ENCODE peak calls at places on chromosomes 5 and 9, in four cellular contexts. S is ELR; L is stimulated activated CD4-positive, alpha-beta T cell treated with anti-CD3 and anti-CD28 coated beads, TNF-alpha, amount 100 ng/mL, for 24 hours; G is lung microvascular endothelial cell. Z is an unnamed sample.

GRCh38 chr9:75979362-75979761 is 88.9 kb downstream of the PCSK5 start:
- DNase-seq in G (peak; percentile 28), L (no peak), S (peak; percentile 1), Z (no peak)

GRCh38 chr5:134547579-134547978 is 22.1 kb downstream of the JADE2 start:
- DNase-seq in L (no peak), S (peak; percentile 72), G (peak; percentile 73), Z (peak; percentile 59)

GRCh38 chr9:133543772-133544467 is 9.4 kb downstream of the ADAMTSL2 start:
- DNase-seq in G (no peak), L (no peak), S (no peak), Z (no peak)

GRCh38 chr9:90642570-90643539 is at the start of gene DIRAS2:
- DNase-seq in S (peak; percentile 20), G (peak; percentile 49), L (no peak), Z (peak; percentile 59)

GRCh38 chr5:83197326-83197725 is 120.0 kb downstream of the XRCC4 start:
- DNase-seq in L (no peak), G (no peak), S (no peak), Z (no peak)

GRCh38 chr5:78005021-78005785 is 229.1 kb upstream of the TBCA start:
- DNase-seq in G (peak; percentile 59), S (peak; percentile 87), L (no peak), Z (peak; percentile 58)

GRCh38 chr5:176844706-176845391 is 34.5 kb downstream of the UNC5A start:
- DNase-seq in G (no peak), S (peak; percentile 66), L (no peak), Z (no peak)

GRCh38 chr9:137295313-137296213 is 6.5 kb downstream of the NRARP start:
- DNase-seq in G (peak; percentile 53), S (peak; percentile 40), L (no peak), Z (no peak)

GRCh38 chr5:50445281-50445949 is 4.3 kb upstream of the EMB start:
- DNase-seq in G (no peak), S (no peak), L (no peak), Z (no peak)

GRCh38 chr9:36842560-36843530 is 191.2 kb downstream of the PAX5 start:
- DNase-seq in S (no peak), L (no peak), G (no peak), Z (no peak)

Z was measured in bronchial epithelial cell.